ENCODE peak calls at places on chromosome 17, in ten cellular contexts. One of them, this sample, is unnamed.

GRCh38 chr17:16882243-16882925 is 89.5 kb downstream of the TNFRSF13B start:
- DNase-seq in psoas muscle: no peak
- DNase-seq in CD8-positive, alpha-beta T cell: no peak
- DNase-seq in endodermal cell: no peak
- DNase-seq in AG04450: no peak
- DNase-seq in choroid plexus epithelial cell: no peak
- DNase-seq in stomach: no peak
- DNase-seq in bronchial epithelial cell: no peak
- DNase-seq in cardiac fibroblast: no peak
- DNase-seq in gastrocnemius medialis: no peak
- DNase-seq in this sample: no peak

GRCh38 chr17:40241435-40241834 is 22.3 kb downstream of the WIPF2 start:
- DNase-seq in psoas muscle: no peak
- DNase-seq in CD8-positive, alpha-beta T cell: no peak
- DNase-seq in endodermal cell: no peak
- DNase-seq in AG04450: no peak
- DNase-seq in choroid plexus epithelial cell: no peak
- DNase-seq in stomach: no peak
- DNase-seq in bronchial epithelial cell: no peak
- DNase-seq in cardiac fibroblast: no peak
- DNase-seq in gastrocnemius medialis: no peak
- DNase-seq in this sample: no peak

GRCh38 chr17:80968602-80969029 is 23.0 kb upstream of the CHMP6 start:
- DNase-seq in psoas muscle: peak; percentile 78
- DNase-seq in CD8-positive, alpha-beta T cell: no peak
- DNase-seq in endodermal cell: no peak
- DNase-seq in AG04450: no peak
- DNase-seq in choroid plexus epithelial cell: peak; percentile 25
- DNase-seq in stomach: no peak
- DNase-seq in bronchial epithelial cell: no peak
- DNase-seq in cardiac fibroblast: peak; percentile 42
- DNase-seq in gastrocnemius medialis: no peak
- DNase-seq in this sample: peak; percentile 35

GRCh38 chr17:80285237-80285920 is 24.7 kb downstream of the RNF213 start:
- DNase-seq in psoas muscle: peak; percentile 37
- DNase-seq in CD8-positive, alpha-beta T cell: no peak
- DNase-seq in endodermal cell: no peak
- DNase-seq in AG04450: no peak
- DNase-seq in choroid plexus epithelial cell: no peak
- DNase-seq in stomach: no peak
- DNase-seq in bronchial epithelial cell: no peak
- DNase-seq in cardiac fibroblast: no peak
- DNase-seq in gastrocnemius medialis: no peak
- DNase-seq in this sample: no peak

GRCh38 chr17:4893272-4893671 is 6.1 kb upstream of the C17orf107 start:
- DNase-seq in psoas muscle: peak; percentile 48
- DNase-seq in CD8-positive, alpha-beta T cell: no peak
- DNase-seq in endodermal cell: peak; percentile 40
- DNase-seq in AG04450: no peak
- DNase-seq in choroid plexus epithelial cell: no peak
- DNase-seq in stomach: no peak
- DNase-seq in bronchial epithelial cell: no peak
- DNase-seq in cardiac fibroblast: no peak
- DNase-seq in gastrocnemius medialis: no peak
- DNase-seq in this sample: no peak

GRCh38 chr17:37067555-37068111 is 118.9 kb downstream of the AATF start:
- DNase-seq in psoas muscle: peak; percentile 85
- DNase-seq in CD8-positive, alpha-beta T cell: no peak
- DNase-seq in endodermal cell: peak; percentile 68
- DNase-seq in AG04450: peak; percentile 38
- DNase-seq in choroid plexus epithelial cell: peak; percentile 76
- DNase-seq in stomach: peak; percentile 93
- DNase-seq in bronchial epithelial cell: peak; percentile 82
- DNase-seq in cardiac fibroblast: peak; percentile 85
- DNase-seq in gastrocnemius medialis: peak; percentile 78
- DNase-seq in this sample: peak; percentile 62

GRCh38 chr17:80720624-80721577 is 176.3 kb downstream of the RPTOR start:
- DNase-seq in psoas muscle: no peak
- DNase-seq in CD8-positive, alpha-beta T cell: peak; percentile 69
- DNase-seq in endodermal cell: no peak
- DNase-seq in AG04450: no peak
- DNase-seq in choroid plexus epithelial cell: peak; percentile 83
- DNase-seq in stomach: peak; percentile 37
- DNase-seq in bronchial epithelial cell: peak; percentile 84
- DNase-seq in cardiac fibroblast: peak; percentile 83
- DNase-seq in gastrocnemius medialis: no peak
- DNase-seq in this sample: no peak

GRCh38 chr17:49358638-49359247 is 3.3 kb downstream of the ZNF652 start:
- DNase-seq in psoas muscle: no peak
- DNase-seq in CD8-positive, alpha-beta T cell: no peak
- DNase-seq in endodermal cell: no peak
- DNase-seq in AG04450: no peak
- DNase-seq in choroid plexus epithelial cell: peak; percentile 17
- DNase-seq in stomach: no peak
- DNase-seq in bronchial epithelial cell: no peak
- DNase-seq in cardiac fibroblast: no peak
- DNase-seq in gastrocnemius medialis: no peak
- DNase-seq in this sample: no peak

GRCh38 chr17:42894283-42895184 is 6.1 kb upstream of the G6PC1 start:
- DNase-seq in psoas muscle: no peak
- DNase-seq in CD8-positive, alpha-beta T cell: no peak
- DNase-seq in endodermal cell: peak; percentile 32
- DNase-seq in AG04450: no peak
- DNase-seq in choroid plexus epithelial cell: no peak
- DNase-seq in stomach: peak; percentile 71
- DNase-seq in bronchial epithelial cell: no peak
- DNase-seq in cardiac fibroblast: no peak
- DNase-seq in gastrocnemius medialis: no peak
- DNase-seq in this sample: no peak

GRCh38 chr17:65055708-65056638 is 567 bp downstream of the GNA13 start:
- DNase-seq in psoas muscle: peak; percentile 87
- DNase-seq in CD8-positive, alpha-beta T cell: peak; percentile 77
- DNase-seq in endodermal cell: peak; percentile 84
- DNase-seq in AG04450: no peak
- DNase-seq in choroid plexus epithelial cell: peak; percentile 30
- DNase-seq in stomach: peak; percentile 55
- DNase-seq in bronchial epithelial cell: no peak
- DNase-seq in cardiac fibroblast: no peak
- DNase-seq in gastrocnemius medialis: peak; percentile 84
- DNase-seq in this sample: no peak

GRCh38 chr17:56499799-56500388 is 93.6 kb upstream of the NOG start:
- DNase-seq in psoas muscle: no peak
- DNase-seq in CD8-positive, alpha-beta T cell: no peak
- DNase-seq in endodermal cell: peak; percentile 65
- DNase-seq in AG04450: no peak
- DNase-seq in choroid plexus epithelial cell: peak; percentile 52
- DNase-seq in stomach: no peak
- DNase-seq in bronchial epithelial cell: peak; percentile 50
- DNase-seq in cardiac fibroblast: peak; percentile 38
- DNase-seq in gastrocnemius medialis: no peak
- DNase-seq in this sample: no peak

DNA sequence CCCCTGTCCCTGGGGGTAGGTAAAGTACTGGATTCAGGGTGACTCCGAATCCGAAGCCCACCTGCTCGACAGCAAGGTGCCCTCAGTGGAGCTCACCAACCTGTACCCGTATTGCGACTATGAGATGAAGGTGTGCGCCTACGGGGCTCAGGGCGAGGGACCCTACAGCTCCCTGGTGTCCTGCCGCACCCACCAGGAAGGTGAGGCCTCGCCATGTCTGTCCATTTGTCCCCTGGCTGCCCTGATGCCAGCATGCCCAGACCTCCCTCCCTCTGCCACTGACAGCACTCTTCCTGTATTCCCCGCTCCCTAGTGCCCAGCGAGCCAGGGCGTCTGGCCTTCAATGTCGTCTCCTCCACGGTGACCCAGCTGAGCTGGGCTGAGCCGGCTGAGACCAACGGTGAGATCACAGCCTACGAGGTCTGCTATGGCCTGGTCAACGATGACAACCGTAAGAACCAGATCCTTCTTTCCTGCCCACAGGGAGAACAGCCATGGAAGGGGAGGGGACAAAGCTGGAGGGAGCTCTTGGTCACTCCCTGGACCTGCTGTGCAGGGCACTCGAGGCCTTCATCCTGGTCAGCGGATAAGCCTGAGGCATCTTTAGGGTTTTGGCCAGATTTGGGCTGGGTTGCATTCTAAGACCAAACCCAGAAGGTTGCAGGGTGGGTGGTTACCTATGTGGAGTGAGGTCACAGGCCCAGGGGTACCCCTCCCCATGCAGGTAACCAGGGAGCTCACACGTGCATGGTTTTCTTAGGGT is 14.2 kb downstream of the GALK1 start:
- DNase-seq in psoas muscle: no peak
- DNase-seq in CD8-positive, alpha-beta T cell: no peak
- DNase-seq in endodermal cell: no peak
- DNase-seq in AG04450: no peak
- DNase-seq in choroid plexus epithelial cell: no peak
- DNase-seq in stomach: no peak
- DNase-seq in bronchial epithelial cell: no peak
- DNase-seq in cardiac fibroblast: no peak
- DNase-seq in gastrocnemius medialis: no peak
- DNase-seq in this sample: no peak
- TF ChIP-seq CTCF in psoas muscle: no peak
- TF ChIP-seq CTCF in CD8-positive, alpha-beta T cell: no peak
- TF ChIP-seq CTCF in endodermal cell: no peak
- TF ChIP-seq CTCF in AG04450: no peak
- TF ChIP-seq CTCF in choroid plexus epithelial cell: no peak
- TF ChIP-seq CTCF in stomach: no peak
- TF ChIP-seq CTCF in bronchial epithelial cell: no peak
- TF ChIP-seq CTCF in cardiac fibroblast: no peak
- TF ChIP-seq CTCF in gastrocnemius medialis: no peak
- TF ChIP-seq CTCF in this sample: no peak

DNA sequence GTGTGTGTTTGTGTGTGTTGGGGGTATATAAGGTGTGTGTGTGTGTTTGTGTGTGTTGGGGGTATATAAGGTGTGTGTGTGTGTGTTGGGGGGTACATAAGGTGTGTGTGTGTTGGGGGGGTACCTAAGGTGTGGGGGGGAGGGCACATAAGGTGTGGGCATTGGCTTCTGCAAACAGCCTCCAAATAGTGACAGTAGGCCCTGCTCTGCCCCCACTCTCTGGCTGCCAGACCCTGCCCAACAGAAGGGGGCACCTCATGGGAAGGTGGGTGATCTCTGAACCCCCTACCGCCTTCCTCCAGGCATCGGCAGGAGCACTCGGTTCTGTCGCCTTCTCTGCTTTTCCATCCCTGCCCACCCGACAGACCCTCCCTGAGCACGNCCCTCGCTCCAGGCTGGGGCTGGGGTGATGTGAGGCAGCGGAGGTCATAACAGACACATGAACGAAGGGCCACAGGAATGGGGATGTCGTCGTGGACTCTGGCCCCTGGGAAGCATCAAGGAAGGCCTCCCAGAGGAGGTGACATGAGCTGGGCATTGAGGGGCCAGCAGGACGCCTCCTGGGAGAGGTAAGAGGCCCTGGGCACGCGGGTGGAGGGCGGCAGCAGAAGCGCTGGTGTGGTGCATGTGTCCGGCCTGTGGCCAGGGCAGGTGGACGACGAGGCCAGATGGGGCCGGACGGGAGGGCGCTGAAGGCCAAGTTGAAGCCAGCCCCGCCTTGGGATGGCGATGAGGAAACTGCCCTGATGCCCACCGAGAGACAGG is 136.6 kb upstream of the RPH3AL start:
- DNase-seq in psoas muscle: peak; percentile 62
- DNase-seq in CD8-positive, alpha-beta T cell: peak; percentile 60
- DNase-seq in endodermal cell: peak; percentile 61
- DNase-seq in AG04450: no peak
- DNase-seq in choroid plexus epithelial cell: no peak
- DNase-seq in stomach: no peak
- DNase-seq in bronchial epithelial cell: no peak
- DNase-seq in cardiac fibroblast: no peak
- DNase-seq in gastrocnemius medialis: no peak
- DNase-seq in this sample: no peak
- TF ChIP-seq CTCF in psoas muscle: no peak
- TF ChIP-seq CTCF in CD8-positive, alpha-beta T cell: no peak
- TF ChIP-seq CTCF in endodermal cell: no peak
- TF ChIP-seq CTCF in AG04450: no peak
- TF ChIP-seq CTCF in choroid plexus epithelial cell: no peak
- TF ChIP-seq CTCF in stomach: no peak
- TF ChIP-seq CTCF in bronchial epithelial cell: no peak
- TF ChIP-seq CTCF in cardiac fibroblast: no peak
- TF ChIP-seq CTCF in gastrocnemius medialis: no peak
- TF ChIP-seq CTCF in this sample: no peak

GRCh38 chr17:29620779-29621500 is 1.8 kb downstream of the CORO6 start:
- DNase-seq in psoas muscle: no peak
- DNase-seq in CD8-positive, alpha-beta T cell: no peak
- DNase-seq in endodermal cell: peak; percentile 54
- DNase-seq in AG04450: no peak
- DNase-seq in choroid plexus epithelial cell: no peak
- DNase-seq in stomach: no peak
- DNase-seq in bronchial epithelial cell: no peak
- DNase-seq in cardiac fibroblast: no peak
- DNase-seq in gastrocnemius medialis: no peak
- DNase-seq in this sample: no peak

GRCh38 chr17:29618272-29619065 is 4.2 kb downstream of the CORO6 start:
- DNase-seq in psoas muscle: no peak
- DNase-seq in CD8-positive, alpha-beta T cell: no peak
- DNase-seq in endodermal cell: no peak
- DNase-seq in AG04450: no peak
- DNase-seq in choroid plexus epithelial cell: no peak
- DNase-seq in stomach: no peak
- DNase-seq in bronchial epithelial cell: no peak
- DNase-seq in cardiac fibroblast: no peak
- DNase-seq in gastrocnemius medialis: no peak
- DNase-seq in this sample: no peak

GRCh38 chr17:29620271-29620670 is 2.4 kb downstream of the CORO6 start:
- DNase-seq in psoas muscle: peak; percentile 85
- DNase-seq in CD8-positive, alpha-beta T cell: no peak
- DNase-seq in endodermal cell: peak; percentile 82
- DNase-seq in AG04450: no peak
- DNase-seq in choroid plexus epithelial cell: peak; percentile 45
- DNase-seq in stomach: no peak
- DNase-seq in bronchial epithelial cell: peak; percentile 64
- DNase-seq in cardiac fibroblast: peak; percentile 51
- DNase-seq in gastrocnemius medialis: peak; percentile 77
- DNase-seq in this sample: no peak

GRCh38 chr17:29617481-29618271 is 5.0 kb downstream of the CORO6 start:
- DNase-seq in psoas muscle: peak; percentile 88
- DNase-seq in CD8-positive, alpha-beta T cell: peak; percentile 91
- DNase-seq in endodermal cell: peak; percentile 96
- DNase-seq in AG04450: no peak
- DNase-seq in choroid plexus epithelial cell: peak; percentile 84
- DNase-seq in stomach: peak; percentile 87
- DNase-seq in bronchial epithelial cell: peak; percentile 65
- DNase-seq in cardiac fibroblast: peak; percentile 71
- DNase-seq in gastrocnemius medialis: no peak
- DNase-seq in this sample: no peak

GRCh38 chr17:29619251-29619650 is 3.5 kb downstream of the CORO6 start:
- DNase-seq in psoas muscle: peak; percentile 84
- DNase-seq in CD8-positive, alpha-beta T cell: no peak
- DNase-seq in endodermal cell: peak; percentile 78
- DNase-seq in AG04450: no peak
- DNase-seq in choroid plexus epithelial cell: peak; percentile 59
- DNase-seq in stomach: no peak
- DNase-seq in bronchial epithelial cell: peak; percentile 33
- DNase-seq in cardiac fibroblast: peak; percentile 46
- DNase-seq in gastrocnemius medialis: peak; percentile 73
- DNase-seq in this sample: no peak
- TF ChIP-seq CTCF in psoas muscle: peak; percentile 41
- TF ChIP-seq CTCF in CD8-positive, alpha-beta T cell: no peak
- TF ChIP-seq CTCF in endodermal cell: peak; percentile 67
- TF ChIP-seq CTCF in AG04450: peak; percentile 39
- TF ChIP-seq CTCF in choroid plexus epithelial cell: peak; percentile 46
- TF ChIP-seq CTCF in stomach: no peak
- TF ChIP-seq CTCF in bronchial epithelial cell: peak; percentile 38
- TF ChIP-seq CTCF in cardiac fibroblast: peak; percentile 17
- TF ChIP-seq CTCF in gastrocnemius medialis: peak; percentile 50
- TF ChIP-seq CTCF in this sample: peak; percentile 16

GRCh38 chr17:50865060-50865867 is 890 bp downstream of the TOB1 start:
- DNase-seq in psoas muscle: peak; percentile 90
- DNase-seq in CD8-positive, alpha-beta T cell: peak; percentile 72
- DNase-seq in endodermal cell: peak; percentile 88
- DNase-seq in AG04450: no peak
- DNase-seq in choroid plexus epithelial cell: peak; percentile 61
- DNase-seq in stomach: peak; percentile 64
- DNase-seq in bronchial epithelial cell: peak; percentile 29
- DNase-seq in cardiac fibroblast: peak; percentile 51
- DNase-seq in gastrocnemius medialis: peak; percentile 71
- DNase-seq in this sample: no peak
- TF ChIP-seq CTCF in psoas muscle: no peak
- TF ChIP-seq CTCF in CD8-positive, alpha-beta T cell: no peak
- TF ChIP-seq CTCF in endodermal cell: no peak
- TF ChIP-seq CTCF in AG04450: no peak
- TF ChIP-seq CTCF in choroid plexus epithelial cell: no peak
- TF ChIP-seq CTCF in stomach: no peak
- TF ChIP-seq CTCF in bronchial epithelial cell: no peak
- TF ChIP-seq CTCF in cardiac fibroblast: no peak
- TF ChIP-seq CTCF in gastrocnemius medialis: no peak
- TF ChIP-seq CTCF in this sample: no peak